ENCODE peak calls at places on chromosomes 3 and 15, in four cellular contexts. S, W, B and N are unnamed samples.
A peak's percentile ranks its signal among the peaks of the same experiment; 100 is the strongest.

GRCh38 chr3:50913279-50913678 is 238.6 kb downstream of the DOCK3 start:
- DNase-seq in S (no peak), W (no peak), B (no peak), N (no peak)

GRCh38 chr15:66252411-66253295 is 897 bp downstream of the MEGF11 start:
- DNase-seq in S (peak; percentile 68), W (peak; percentile 80), B (peak; percentile 66), N (no peak)

GRCh38 chr3:85853805-85854204 is 895.0 kb downstream of the CADM2 start:
- DNase-seq in S (no peak), W (no peak), B (no peak), N (no peak)

GRCh38 chr3:52244061-52244628 is 1.4 kb upstream of the PPM1M start:
- DNase-seq in S (no peak), W (peak; percentile 10), B (no peak), N (peak; percentile 56)

GRCh38 chr3:83002869-83003445 is 1241.5 kb upstream of the GBE1 start:
- DNase-seq in S (no peak), W (no peak), B (no peak), N (no peak)

GRCh38 chr15:83919319-83919830 is 265.5 kb downstream of the ADAMTSL3 start:
- DNase-seq in S (no peak), W (no peak), B (no peak), N (no peak)

GRCh38 chr15:80870893-80871292 is 91.7 kb downstream of the CEMIP start:
- DNase-seq in S (no peak), W (no peak), B (no peak), N (no peak)

GRCh38 chr3:32432045-32432710 is 40.5 kb downstream of the CMTM7 start:
- DNase-seq in S (no peak), W (no peak), B (no peak), N (no peak)

GRCh38 chr3:114408763-114409162 is 114.9 kb downstream of the TIGIT start:
- DNase-seq in S (no peak), W (no peak), B (no peak), N (no peak)

GRCh38 chr3:62318365-62318751 is 55.0 kb downstream of the FEZF2 start:
- DNase-seq in S (no peak), W (no peak), B (no peak), N (no peak)

GRCh38 chr3:111636506-111636905 is 41.4 kb upstream of the ZBED2 start:
- DNase-seq in S (no peak), W (no peak), B (no peak), N (no peak)

GRCh38 chr3:125062904-125063618 is 7.3 kb upstream of the HEG1 start:
- DNase-seq in S (no peak), W (peak; percentile 59), B (peak; percentile 42), N (peak; percentile 88)

GRCh38 chr3:72044231-72044935 is 259.4 kb upstream of the PROK2 start:
- DNase-seq in S (peak; percentile 7), W (no peak), B (no peak), N (no peak)

DNA sequence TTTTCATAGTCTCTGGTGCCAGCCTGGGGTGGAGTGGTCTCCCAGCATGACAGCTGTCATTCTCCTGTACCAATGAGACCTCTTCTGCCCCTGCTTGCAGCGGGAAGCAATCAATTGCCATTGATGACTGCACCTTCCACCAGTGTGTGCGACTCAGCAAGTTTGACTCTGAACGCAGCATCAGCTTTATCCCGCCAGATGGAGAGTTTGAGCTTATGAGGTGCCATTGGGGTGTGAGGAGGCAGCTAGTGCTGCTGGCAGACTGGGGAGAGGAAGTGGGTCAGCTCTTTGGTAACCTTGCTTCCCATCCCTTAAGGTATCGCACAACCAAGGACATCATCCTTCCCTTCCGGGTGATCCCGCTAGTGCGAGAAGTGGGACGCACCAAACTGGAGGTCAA is 4.4 kb upstream of the ABCF3 start:
- DNase-seq in S (no peak), W (no peak), B (no peak), N (no peak)
- H3K36me3 ChIP-seq in S (peaks cover 87% of the 10 kb centered on the region), W (peaks cover 7% of the 10 kb centered on the region), B (peaks cover 73% of the 10 kb centered on the region), N (peaks cover 73% of the 10 kb centered on the region)

DNA sequence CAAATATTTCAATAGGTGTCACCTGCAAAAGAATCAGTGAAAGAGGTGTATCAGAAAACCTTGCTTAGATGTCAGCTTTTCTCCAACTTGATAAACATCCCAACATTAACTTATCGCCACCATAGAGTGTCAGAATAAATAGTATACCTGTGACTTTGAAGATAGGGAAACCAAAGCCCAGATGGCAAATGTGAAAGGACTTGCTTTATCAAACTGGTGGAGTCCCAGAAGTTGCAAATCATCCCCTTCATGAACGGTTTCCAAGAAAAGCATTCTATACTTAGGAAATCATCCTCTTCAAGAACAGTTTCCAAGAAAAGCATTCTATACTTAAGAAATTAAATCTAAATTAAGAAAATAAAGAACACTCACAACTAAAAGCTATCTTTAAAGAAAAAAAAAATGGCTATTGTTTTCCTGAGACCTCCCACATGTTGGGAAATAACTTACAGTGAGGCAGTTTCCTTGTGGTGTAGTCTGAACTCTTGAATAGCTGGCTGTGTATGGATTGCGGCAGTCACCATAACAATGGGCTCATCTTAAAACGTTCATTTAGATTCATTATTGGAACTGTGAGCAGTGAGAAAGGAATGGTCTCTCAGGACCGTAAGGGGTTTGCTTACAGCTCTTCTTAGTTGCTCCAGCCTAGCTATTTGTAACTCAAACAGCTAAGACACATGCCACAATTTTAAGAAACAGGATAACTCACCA is 56.5 kb downstream of the GHSR start:
- DNase-seq in S (peak; percentile 14), W (no peak), B (no peak), N (no peak)
- TF ChIP-seq CTCF in S (no peak), W (no peak), B (no peak), N (no peak)

GRCh38 chr3:44926172-44926571 is 49.8 kb downstream of the ZDHHC3 start:
- DNase-seq in S (no peak), W (no peak), B (no peak), N (no peak)

GRCh38 chr3:44926921-44927320 is 49.1 kb downstream of the ZDHHC3 start:
- DNase-seq in S (peak; percentile 60), W (no peak), B (no peak), N (no peak)

GRCh38 chr3:44923634-44924033 is 49.2 kb downstream of the TGM4 start:
- DNase-seq in S (no peak), W (no peak), B (no peak), N (no peak)

GRCh38 chr3:44920081-44920480 is 45.7 kb downstream of the TGM4 start:
- DNase-seq in S (no peak), W (no peak), B (no peak), N (no peak)

GRCh38 chr3:44924102-44925084 is 50.0 kb downstream of the TGM4 start:
- DNase-seq in S (no peak), W (no peak), B (no peak), N (no peak)
- H3K36me3 ChIP-seq in S (peaks cover 45% of the 10 kb centered on the region), W (no peaks in the 10 kb centered on the region), B (peaks cover 11% of the 10 kb centered on the region), N (peaks cover 44% of the 10 kb centered on the region)

DNA sequence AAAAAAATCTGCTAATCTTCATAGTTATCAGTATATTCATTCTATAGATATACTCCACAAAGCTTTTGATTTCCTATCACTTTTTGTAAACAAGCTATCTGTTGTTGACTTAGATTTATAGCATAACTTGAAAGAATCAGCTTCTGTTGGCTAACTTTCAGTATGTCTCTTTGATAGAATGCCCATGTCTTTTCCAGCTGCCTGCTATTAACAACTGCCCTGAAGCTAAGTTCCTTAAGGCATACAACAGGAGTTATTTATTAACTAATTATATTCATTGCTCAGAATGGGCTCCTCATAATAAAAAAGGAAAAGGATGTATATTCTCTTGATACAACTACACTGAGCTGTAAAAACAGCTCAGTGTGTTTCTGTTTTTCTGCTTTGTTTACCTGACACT is 293.9 kb downstream of the TUSC7 start:
- DNase-seq in S (no peak), W (no peak), B (no peak), N (no peak)
- TF ChIP-seq CTCF in S (no peak), W (no peak), B (no peak), N (no peak)

GRCh38 chr15:25683911-25684310 is 179.2 kb downstream of the ATP10A start:
- DNase-seq in S (no peak), W (no peak), B (no peak), N (peak; percentile 29)
- H3K36me3 ChIP-seq in S (no peaks in the 10 kb centered on the region), W (no peaks in the 10 kb centered on the region), B (no peaks in the 10 kb centered on the region), N (no peaks in the 10 kb centered on the region)

GRCh38 chr15:69132935-69133861 is 27.2 kb upstream of the GLCE start:
- DNase-seq in S (no peak), W (no peak), B (no peak), N (no peak)
- TF ChIP-seq CTCF in S (no peak), W (no peak), B (no peak), N (peak; percentile 12)

GRCh38 chr15:45147606-45148005 is 17.8 kb downstream of the DUOX1 start:
- DNase-seq in S (no peak), W (no peak), B (no peak), N (no peak)
- H3K36me3 ChIP-seq in S (no peaks in the 10 kb centered on the region), W (no peaks in the 10 kb centered on the region), B (no peaks in the 10 kb centered on the region), N (no peaks in the 10 kb centered on the region)